ENCODE peak calls at places on chromosomes 5 and 9, in four cellular contexts. C is SW480, F is T-cell, T is SJSA1. B is an unnamed sample.

GRCh38 chr5:150295172-150295611 is 5.6 kb upstream of the CAMK2A start:
- DNase-seq in C (peak), T (peak), F (no peak), B (peak)

GRCh38 chr5:92678576-92679105 is 902.4 kb downstream of the NR2F1-AS1 start:
- DNase-seq in T (no peak), F (no peak), C (no peak), B (no peak)

GRCh38 chr5:93257616-93258015 is 323.4 kb downstream of the NR2F1-AS1 start:
- DNase-seq in T (no peak), C (no peak), F (no peak), B (no peak)

GRCh38 chr9:123302348-123303214 is 34.2 kb upstream of the STRBP start:
- DNase-seq in T (no peak), F (peak), C (no peak), B (no peak)

GRCh38 chr5:168929656-168930055 is 350.5 kb upstream of the PANK3 start:
- DNase-seq in T (no peak), C (no peak), F (no peak), B (no peak)

GRCh38 chr5:58188287-58188651 is 271.6 kb downstream of the PLK2 start:
- DNase-seq in C (peak), T (peak), F (no peak), B (no peak)

GRCh38 chr9:84277646-84278045 is 62.9 kb downstream of the SLC28A3 start:
- DNase-seq in T (no peak), C (peak), F (no peak), B (no peak)

GRCh38 chr5:36720688-36721087 is 114.3 kb downstream of the SLC1A3 start:
- DNase-seq in F (no peak), C (no peak), T (no peak), B (no peak)

GRCh38 chr5:77869115-77869798 is 93.1 kb upstream of the TBCA start:
- DNase-seq in C (no peak), F (no peak), T (no peak), B (no peak)